ENCODE peak calls at places on chromosomes 12 and 14, in four cellular contexts. U is H9, O is IMR-90, J is H1. Q is an unnamed sample.
A peak's percentile ranks its signal among the peaks of the same experiment; 100 is the strongest.

GRCh38 chr12:30989754-30990153 is 63.2 kb downstream of the TSPAN11 start:
- DNase-seq in U (peak; percentile 82), J (peak; percentile 76), O (no peak), Q (peak; percentile 83)

GRCh38 chr12:122793685-122794106 is 19.3 kb downstream of the CCDC62 start:
- DNase-seq in U (no peak), J (no peak), O (peak; percentile 69), Q (peak; percentile 58)

GRCh38 chr14:60051690-60052324 is 39.9 kb upstream of the PCNX4 start:
- DNase-seq in O (peak; percentile 0), U (no peak), J (no peak), Q (no peak)

GRCh38 chr12:78101181-78101876 is 270.6 kb downstream of the NAV3 start:
- DNase-seq in J (no peak), O (no peak), U (no peak), Q (no peak)

GRCh38 chr14:74904623-74905503 is 18.2 kb downstream of the RPS6KL1 start:
- DNase-seq in J (no peak), U (no peak), O (no peak), Q (no peak)

GRCh38 chr12:94760786-94761185 is 110.4 kb upstream of the TMCC3 start:
- DNase-seq in J (no peak), O (peak; percentile 21), U (no peak), Q (no peak)

GRCh38 chr12:89166525-89166934 is 185.8 kb downstream of the DUSP6 start:
- DNase-seq in J (no peak), O (peak; percentile 60), U (no peak), Q (peak; percentile 25)

GRCh38 chr14:103143535-103143934 is 20.3 kb downstream of the TNFAIP2 start:
- DNase-seq in J (no peak), O (peak; percentile 46), U (no peak), Q (no peak)

GRCh38 chr14:22819191-22819988 is 4.2 kb upstream of the SLC7A7 start:
- DNase-seq in U (peak; percentile 81), O (peak; percentile 85), J (peak; percentile 68), Q (peak; percentile 72)

GRCh38 chr12:12784911-12785814 is at the start of gene APOLD1:
- DNase-seq in J (peak; percentile 49), U (peak; percentile 77), O (no peak), Q (peak; percentile 82)

GRCh38 chr14:105097797-105098127 is 32.5 kb upstream of the GPR132 start:
- DNase-seq in J (no peak), U (no peak), O (no peak), Q (no peak)

GRCh38 chr14:68309121-68309520 is 483.7 kb downstream of the ZFP36L1 start:
- DNase-seq in J (no peak), U (no peak), O (no peak), Q (no peak)

GRCh38 chr14:30999038-30999773 is 26.2 kb upstream of the AP4S1 start:
- DNase-seq in J (no peak), U (no peak), O (no peak), Q (no peak)

GRCh38 chr12:72491399-72491798 is 219.2 kb downstream of the TRHDE start:
- DNase-seq in O (peak; percentile 66), J (no peak), U (no peak), Q (no peak)

GRCh38 chr12:78194448-78194847 is 363.8 kb downstream of the NAV3 start:
- DNase-seq in J (no peak), O (peak; percentile 95), U (no peak), Q (no peak)

GRCh38 chr14:61545716-61546455 is 149.4 kb upstream of the HIF1A start:
- DNase-seq in O (no peak), U (no peak), J (no peak), Q (no peak)

GRCh38 chr12:56299308-56299852 is 750 bp downstream of the CS start:
- DNase-seq in O (peak; percentile 17), J (peak; percentile 46), U (no peak), Q (peak; percentile 10)

GRCh38 chr12:76706761-76707160 is 57.2 kb upstream of the ZDHHC17 start:
- DNase-seq in O (no peak), U (no peak), J (no peak), Q (no peak)

GRCh38 chr12:46450279-46450748 is 77.7 kb upstream of the SLC38A2 start:
- DNase-seq in J (no peak), U (no peak), O (no peak), Q (no peak)

GRCh38 chr12:33670284-33670683 is 230.7 kb upstream of the SYT10 start:
- DNase-seq in O (no peak), J (no peak), U (peak; percentile 39), Q (no peak)

GRCh38 chr12:3453266-3453862 is 37.6 kb upstream of the PRMT8 start:
- DNase-seq in J (no peak), U (peak; percentile 30), O (no peak), Q (no peak)

GRCh38 chr14:100850841-100851585 is 25.1 kb downstream of the MEG3 start:
- DNase-seq in J (peak; percentile 95), U (peak; percentile 79), O (no peak), Q (peak; percentile 61)

GRCh38 chr14:32201196-32201815 is 539 bp upstream of the RNU6-7 start:
- DNase-seq in U (peak; percentile 97), J (peak; percentile 95), O (peak; percentile 33), Q (peak; percentile 95)

GRCh38 chr14:83706555-83706954 is 1823.4 kb upstream of the FLRT2 start:
- DNase-seq in O (peak; percentile 6), U (peak; percentile 78), J (peak; percentile 61), Q (peak; percentile 82)

GRCh38 chr12:116236148-116236731 is 41.3 kb downstream of the MED13L start:
- DNase-seq in O (peak; percentile 54), J (no peak), U (no peak), Q (peak; percentile 70)

GRCh38 chr12:132881853-132882252 is 5.6 kb downstream of the CHFR start:
- DNase-seq in J (no peak), O (peak; percentile 78), U (no peak), Q (no peak)

GRCh38 chr14:104545151-104545931 is 34.2 kb upstream of the C14orf180 start:
- DNase-seq in O (no peak), J (no peak), U (peak; percentile 26), Q (no peak)

GRCh38 chr14:63435838-63436237 is 107.3 kb downstream of the PPP2R5E start:
- DNase-seq in O (peak; percentile 92), U (no peak), J (no peak), Q (no peak)

GRCh38 chr12:87981495-87981894 is 47.7 kb downstream of the C12orf50 start:
- DNase-seq in J (no peak), U (no peak), O (peak; percentile 21), Q (no peak)

GRCh38 chr14:91872517-91873470 is 5.5 kb upstream of the TC2N start:
- DNase-seq in O (peak; percentile 83), J (no peak), U (no peak), Q (no peak)

GRCh38 chr14:89377544-89377943 is 39.5 kb downstream of the FOXN3 start:
- DNase-seq in J (no peak), U (no peak), O (no peak), Q (no peak)

GRCh38 chr12:110931315-110931728 is 10.9 kb upstream of the MYL2 start:
- DNase-seq in O (no peak), J (peak; percentile 46), U (peak; percentile 69), Q (peak; percentile 68)

GRCh38 chr14:75989134-75989533 is 3.6 kb downstream of the IFT43 start:
- DNase-seq in U (no peak), O (peak; percentile 69), J (no peak), Q (no peak)

DNA sequence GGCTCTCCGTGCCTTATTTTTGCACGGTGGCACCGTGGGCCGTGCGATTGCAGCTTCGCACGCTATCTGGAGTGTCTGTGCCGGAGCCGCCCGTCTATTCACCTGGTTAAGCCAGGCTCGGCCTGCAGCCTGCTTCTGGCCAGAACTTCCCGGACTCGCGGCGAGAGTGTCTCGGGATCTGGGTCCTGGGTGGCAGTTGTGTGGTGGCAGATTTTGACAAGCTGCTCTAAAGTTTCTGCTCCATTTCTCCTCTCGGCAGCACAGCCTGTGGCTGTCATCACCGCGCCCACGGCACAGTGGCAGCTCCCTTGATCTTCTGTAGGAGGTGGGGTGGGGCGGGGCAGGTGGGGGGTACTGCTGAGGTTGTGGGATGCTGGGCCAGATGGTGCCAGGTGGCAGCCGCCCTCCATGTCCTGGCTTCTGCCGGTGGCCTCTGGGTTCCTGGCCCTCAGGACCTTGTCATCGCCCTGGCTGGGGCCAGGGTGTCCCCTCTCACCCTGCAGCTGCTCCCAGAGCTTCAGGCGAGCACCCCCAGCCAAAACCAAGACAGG is 2.9 kb downstream of the MMP17 start:
- DNase-seq in O (no peak), U (no peak), J (no peak), Q (no peak)
- H2BK120ac ChIP-seq in O (no peak overlapping the region), U (no peak overlapping the region), J (no peak overlapping the region), Q (no peak overlapping the region)

GRCh38 chr12:119735079-119735478 is 67.1 kb downstream of the PRKAB1 start:
- DNase-seq in O (no peak), U (no peak), J (no peak), Q (no peak)
- H3K56ac ChIP-seq in O (no peak overlapping the region), U (no peak overlapping the region), J (no peak overlapping the region), Q (no peak overlapping the region)

GRCh38 chr12:105931762-105932587 is 206.8 kb downstream of the NUAK1 start:
- DNase-seq in U (no peak), J (no peak), O (no peak), Q (peak; percentile 15)
- H4K8ac ChIP-seq in U (no peak overlapping the region), J (peak overlapping the region; percentile 39), O (no peak overlapping the region), Q (no peak overlapping the region)

GRCh38 chr12:38728894-38729293 is 176.5 kb downstream of the CPNE8 start:
- DNase-seq in O (no peak), J (no peak), U (no peak), Q (no peak)
- H2BK120ac ChIP-seq in O (no peak overlapping the region), J (no peak overlapping the region), U (no peak overlapping the region), Q (no peak overlapping the region)

DNA sequence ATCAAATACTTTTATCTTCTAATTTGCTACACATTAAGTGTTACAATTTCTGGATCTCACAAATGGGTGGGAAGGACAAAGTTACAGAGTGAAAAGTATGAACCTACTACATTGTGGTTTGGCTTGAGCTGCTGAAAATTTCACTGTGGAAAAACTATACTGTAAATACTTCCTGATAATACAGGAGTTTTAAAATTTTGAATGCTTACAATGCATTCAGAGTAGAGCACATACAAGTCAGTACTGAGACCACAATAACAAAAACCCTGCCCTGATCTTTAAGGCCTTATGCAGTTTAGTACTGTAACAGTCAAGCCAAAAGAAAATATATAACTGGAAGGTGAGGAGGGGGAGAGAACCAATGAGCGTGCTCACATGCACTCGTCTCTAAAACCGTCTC is 58.2 kb downstream of the ATF7 start:
- DNase-seq in U (no peak), O (peak; percentile 24), J (no peak), Q (no peak)
- H3K56ac ChIP-seq in U (no peak overlapping the region), O (no peak overlapping the region), J (no peak overlapping the region), Q (no peak overlapping the region)

GRCh38 chr14:44317433-44317746 is 189.7 kb downstream of the FSCB start:
- DNase-seq in U (no peak), J (no peak), O (no peak), Q (no peak)

GRCh38 chr14:44316647-44317432 is 190.2 kb downstream of the FSCB start:
- DNase-seq in U (no peak), J (no peak), O (peak; percentile 93), Q (peak; percentile 31)
- H4K8ac ChIP-seq in U (no peak overlapping the region), J (no peak overlapping the region), O (no peak overlapping the region), Q (no peak overlapping the region)

Q was measured in mesendoderm.